ENCODE peak calls at places on chromosomes 5 and 9, in seven cellular contexts. A, J, R, N, S, P and E are unnamed samples.

GRCh38 chr5:92308679-92309078 is 925.6 kb upstream of the ARRDC3 start:
- DNase-seq in P (no peak), N (peak), J (no peak), R (no peak), S (no peak), A (no peak), E (no peak)

GRCh38 chr5:88930336-88930735 is 47.4 kb upstream of the MEF2C start:
- DNase-seq in P (no peak), R (no peak), S (no peak), A (no peak), N (no peak), J (no peak), E (no peak)

GRCh38 chr9:125189011-125189360 is 617 bp downstream of the PPP6C start:
- DNase-seq in N (no peak), R (peak), J (no peak), S (no peak), P (no peak), A (peak), E (no peak)

GRCh38 chr9:35729700-35730485 is 2.1 kb downstream of the TLN1 start:
- DNase-seq in S (no peak), A (peak), N (peak), P (peak), R (peak), J (peak), E (no peak)

GRCh38 chr5:140588311-140589070 is 23.9 kb downstream of the SLC35A4 start:
- DNase-seq in S (no peak), P (peak), J (peak), N (peak), R (no peak), A (no peak), E (no peak)

GRCh38 chr9:14419302-14419937 is 105.5 kb upstream of the NFIB start:
- DNase-seq in N (no peak), P (no peak), J (no peak), S (no peak), R (no peak), A (peak), E (no peak)

GRCh38 chr9:112546149-112547012 is 59.8 kb downstream of the KIAA1958 start:
- DNase-seq in R (no peak), S (no peak), N (peak), P (no peak), J (peak), A (peak), E (no peak)

GRCh38 chr5:6597557-6597956 is 35.3 kb downstream of the NSUN2 start:
- DNase-seq in N (no peak), R (no peak), P (no peak), S (no peak), A (no peak), J (no peak), E (no peak)

GRCh38 chr9:131605770-131606590 is 60.7 kb downstream of the PRRT1B start:
- DNase-seq in J (no peak), A (no peak), R (no peak), S (no peak), P (no peak), N (no peak), E (no peak)

GRCh38 chr9:114611516-114612271 is 603 bp downstream of the TMEM268 start:
- DNase-seq in S (peak), J (peak), P (peak), R (peak), A (peak), N (peak), E (no peak)

GRCh38 chr9:38395653-38396370 is 3.3 kb downstream of the ALDH1B1 start:
- DNase-seq in S (no peak), J (no peak), N (no peak), P (no peak), A (no peak), R (no peak), E (no peak)

DNA sequence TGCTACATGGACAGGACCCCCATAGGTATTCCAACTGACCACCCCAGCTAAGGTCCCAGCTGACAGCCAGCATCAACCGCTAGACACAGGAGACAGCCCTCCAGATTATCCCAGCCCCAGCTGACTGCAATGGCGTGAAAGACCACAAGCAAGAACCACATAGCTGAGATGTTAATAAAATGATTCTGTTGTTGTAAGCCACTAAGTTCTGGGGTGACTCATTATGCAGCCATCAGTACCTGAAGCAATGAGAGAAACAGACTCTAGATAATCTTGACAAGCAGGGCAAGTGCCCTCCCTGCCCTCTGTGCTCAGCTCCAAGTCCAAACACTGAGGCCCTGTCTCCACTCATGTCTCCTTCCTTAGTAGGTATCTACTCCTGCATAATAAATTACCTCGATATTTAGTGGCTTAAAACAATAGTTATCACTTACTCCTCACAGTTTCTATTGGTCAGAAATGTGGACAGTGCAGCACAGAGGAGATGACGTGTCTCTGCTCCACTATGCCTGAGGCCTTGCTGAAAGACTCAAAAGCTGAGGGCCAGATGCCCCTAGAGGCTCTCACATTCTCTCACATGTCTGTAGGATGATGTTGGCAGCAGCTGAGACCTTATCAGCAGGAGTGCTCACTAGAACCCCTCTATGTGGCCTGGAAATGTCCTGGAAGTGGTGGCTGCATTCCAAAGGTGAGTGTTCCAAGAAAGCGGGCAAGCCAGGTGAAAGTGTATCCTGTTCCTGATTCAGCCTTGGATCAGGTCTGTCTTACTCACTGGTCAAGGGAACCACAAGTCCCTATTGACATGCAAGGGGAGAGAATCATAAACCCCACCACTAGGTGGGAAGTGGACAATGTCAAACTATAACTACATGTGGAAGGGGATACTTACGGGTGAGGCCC is 2.5 kb downstream of the MGAT1 start:
- DNase-seq in S (no peak), P (peak), R (no peak), J (peak), N (peak), A (no peak), E (no peak)
- TF ChIP-seq CTCF in S (no peak), P (peak), R (peak), J (peak), N (peak), A (no peak), E (no peak)

DNA sequence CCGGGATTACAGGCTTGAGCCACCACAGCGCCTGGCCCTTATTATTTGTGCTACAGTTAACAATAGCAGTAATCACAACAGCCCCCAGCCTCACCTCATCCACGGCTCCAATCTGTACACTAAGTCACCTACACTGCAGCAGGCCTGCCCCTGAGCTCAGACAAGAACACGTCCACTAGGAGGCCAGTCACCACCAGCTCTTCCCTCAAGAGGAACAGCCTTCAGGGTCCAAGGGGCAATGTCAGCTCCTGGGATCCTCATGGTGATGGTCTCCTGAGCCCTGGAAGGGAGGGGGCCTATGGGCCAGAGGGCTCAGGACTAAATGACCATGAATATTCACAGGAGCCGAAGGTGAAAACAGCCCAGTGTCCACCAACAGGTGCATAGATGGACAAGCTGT is 67.7 kb downstream of the VAV2 start:
- DNase-seq in S (no peak), P (no peak), A (no peak), J (no peak), N (no peak), R (no peak), E (no peak)
- TF ChIP-seq CTCF in S (no peak), P (no peak), A (no peak), J (no peak), N (no peak), R (no peak), E (no peak)

DNA sequence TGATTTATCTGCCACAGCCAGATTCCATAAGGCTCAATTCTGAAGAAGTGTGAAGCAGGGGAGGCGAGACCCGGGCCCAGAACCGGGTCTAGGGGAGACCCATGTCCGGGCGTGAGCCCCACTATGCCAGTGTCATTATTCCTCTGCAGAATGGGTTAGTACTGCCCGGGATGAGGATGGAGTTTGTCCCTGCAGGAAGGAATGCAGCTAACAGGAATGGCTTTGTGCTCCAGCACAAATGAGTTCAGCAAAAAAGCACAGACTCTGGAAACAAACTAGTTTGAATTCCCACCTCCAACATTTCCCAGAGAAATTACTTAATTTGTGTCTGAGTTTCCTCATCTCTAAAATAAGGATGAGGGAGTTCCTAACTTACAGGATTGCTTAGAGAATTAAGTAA is 202.9 kb downstream of the SYK start:
- DNase-seq in P (no peak), R (no peak), S (no peak), A (no peak), N (no peak), J (no peak), E (no peak)
- TF ChIP-seq CTCF in P (peak), R (no peak), S (no peak), A (no peak), N (no peak), J (peak), E (no peak)

DNA sequence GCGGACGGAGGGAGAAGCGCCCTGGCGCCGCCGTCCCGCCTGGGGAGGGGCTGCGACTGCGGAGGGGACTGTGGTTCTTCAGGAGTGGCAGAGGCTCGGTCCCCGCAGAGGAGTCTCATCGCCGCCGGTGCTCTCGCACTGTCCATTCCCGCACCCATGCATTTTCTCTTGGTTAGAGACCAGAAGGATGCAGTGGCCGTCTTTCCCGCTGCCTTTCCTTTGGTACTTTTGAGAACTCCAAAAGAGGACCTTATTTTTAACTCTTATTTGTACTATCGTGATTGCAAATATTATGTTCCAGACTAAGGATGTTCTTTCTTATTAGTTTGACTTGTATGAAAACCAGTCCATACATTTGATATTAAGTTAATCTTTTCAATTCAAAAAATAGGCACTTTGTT is 611 bp downstream of the ZFYVE16 start:
- DNase-seq in J (peak), S (peak), A (peak), R (peak), N (peak), P (peak), E (no peak)
- TF ChIP-seq CTCF in J (peak), S (no peak), A (no peak), R (no peak), N (no peak), P (peak), E (no peak)